ENCODE peak calls at places on chromosomes 5 and 9, in six cellular contexts. B, I, N, U, Q and M are unnamed samples.
A peak's percentile ranks its signal among the peaks of the same experiment; 100 is the strongest.

GRCh38 chr9:93810028-93810971 is 144.9 kb downstream of the BARX1 start:
- DNase-seq in U (no peak), N (peak; percentile 68), Q (no peak), I (no peak), B (no peak), M (no peak)

GRCh38 chr5:54288568-54289217 is 21.7 kb downstream of the ARL15 start:
- DNase-seq in I (no peak), Q (no peak), U (no peak), B (no peak), N (no peak), M (no peak)

GRCh38 chr9:136359774-136360718 is 3.5 kb downstream of the DNLZ start:
- DNase-seq in Q (no peak), U (no peak), I (no peak), B (no peak), N (no peak), M (no peak)

GRCh38 chr5:89584339-89584956 is 701.5 kb upstream of the MEF2C start:
- DNase-seq in N (no peak), U (peak; percentile 71), B (peak; percentile 65), I (no peak), Q (no peak), M (peak; percentile 50)

GRCh38 chr9:15501179-15501578 is 9.6 kb downstream of the PSIP1 start:
- DNase-seq in B (peak; percentile 21), Q (no peak), N (no peak), I (no peak), U (no peak), M (no peak)

GRCh38 chr9:83622814-83623633 is at the start of gene IDNK:
- DNase-seq in B (peak; percentile 51), I (peak; percentile 85), N (peak; percentile 94), Q (peak; percentile 77), U (peak; percentile 14), M (no peak)

GRCh38 chr5:72079288-72079687 is 28.0 kb upstream of the MAP1B start:
- DNase-seq in B (no peak), I (no peak), U (no peak), N (no peak), Q (no peak), M (no peak)

GRCh38 chr5:34941936-34942335 is 12.6 kb downstream of the DNAJC21 start:
- DNase-seq in Q (no peak), I (no peak), N (no peak), U (peak; percentile 13), B (no peak), M (no peak)

GRCh38 chr9:27460225-27461023 is 63.7 kb upstream of the IFNK start:
- DNase-seq in B (no peak), Q (peak; percentile 1), I (no peak), U (peak; percentile 56), N (no peak), M (no peak)

GRCh38 chr5:155726267-155726666 is 600.7 kb upstream of the SGCD start:
- DNase-seq in U (peak; percentile 2), B (peak; percentile 1), Q (no peak), I (no peak), N (no peak), M (no peak)

GRCh38 chr5:79837707-79838620 is 148.3 kb downstream of the CMYA5 start:
- DNase-seq in I (no peak), Q (no peak), B (no peak), N (no peak), U (no peak), M (no peak)

GRCh38 chr5:75584641-75585040 is 26.6 kb upstream of the ANKDD1B start:
- DNase-seq in N (no peak), Q (no peak), I (no peak), U (no peak), B (no peak), M (no peak)

GRCh38 chr5:111572561-111572960 is 60.2 kb upstream of the STARD4 start:
- DNase-seq in Q (no peak), I (no peak), B (no peak), N (no peak), U (no peak), M (no peak)

GRCh38 chr5:128674837-128675446 is 136.9 kb upstream of the FBN2 start:
- DNase-seq in I (peak; percentile 53), B (peak; percentile 59), U (peak; percentile 63), Q (peak; percentile 36), N (no peak), M (peak; percentile 11)

GRCh38 chr9:93064392-93065124 is 6.1 kb downstream of the SUSD3 start:
- DNase-seq in U (no peak), I (peak; percentile 45), N (peak; percentile 83), Q (peak; percentile 98), B (no peak), M (no peak)

GRCh38 chr9:86242012-86242411 is 17.4 kb downstream of the C9orf153 start:
- DNase-seq in B (no peak), U (no peak), Q (no peak), I (peak; percentile 38), N (no peak), M (no peak)

GRCh38 chr9:73259086-73259696 is 107.5 kb downstream of the ANXA1 start:
- DNase-seq in B (no peak), Q (no peak), U (no peak), N (no peak), I (no peak), M (no peak)
- TF ChIP-seq CTCF in B (no peak), Q (no peak), U (no peak), N (no peak), I (no peak), M (no peak)

GRCh38 chr5:139182528-139183296 is 15.5 kb downstream of the SIL1 start:
- DNase-seq in B (no peak), U (no peak), Q (no peak), I (no peak), N (no peak), M (no peak)

GRCh38 chr5:139178948-139179347 is 19.2 kb downstream of the SIL1 start:
- DNase-seq in Q (no peak), B (peak; percentile 30), N (no peak), U (peak; percentile 32), I (no peak), M (no peak)

GRCh38 chr5:139180850-139181785 is 17.1 kb downstream of the SIL1 start:
- DNase-seq in U (no peak), I (no peak), N (no peak), Q (no peak), B (peak; percentile 41), M (no peak)

GRCh38 chr5:139183502-139183901 is 14.7 kb downstream of the SIL1 start:
- DNase-seq in I (no peak), N (no peak), Q (no peak), B (no peak), U (no peak), M (no peak)

DNA sequence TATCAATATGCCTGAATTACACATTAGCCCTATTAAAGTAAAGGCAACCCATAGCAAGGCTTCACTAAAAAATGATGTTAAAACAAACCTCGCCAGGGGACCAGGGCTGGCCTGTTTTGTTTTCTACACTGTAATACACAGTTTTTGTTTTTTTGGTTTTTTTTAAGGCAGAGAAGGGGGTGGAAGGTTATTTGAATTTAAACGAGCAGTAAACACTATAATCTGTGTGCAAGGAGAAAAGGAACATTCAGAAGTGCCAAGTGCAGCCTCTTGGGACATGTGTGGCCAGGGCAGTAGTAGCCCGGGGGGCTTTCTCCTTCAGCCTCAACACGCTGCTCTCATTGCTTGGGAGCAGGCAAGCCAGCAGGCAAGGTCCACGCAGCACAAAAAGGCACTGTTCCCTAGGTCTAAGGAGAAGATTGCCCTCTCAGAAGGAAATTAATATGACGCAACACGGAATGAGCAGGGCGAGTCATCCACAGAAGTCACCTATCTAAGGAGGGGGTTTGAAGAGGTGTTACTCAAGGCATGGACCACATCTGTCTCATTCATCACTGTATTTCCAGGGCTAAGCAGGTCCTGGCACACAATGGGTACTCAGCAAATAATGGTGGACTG is 16.2 kb downstream of the SIL1 start:
- DNase-seq in Q (no peak), U (no peak), I (peak; percentile 34), N (no peak), B (peak; percentile 38), M (no peak)
- H3K4me3 ChIP-seq in Q (no peak overlapping the region), U (no peak overlapping the region), I (no peak overlapping the region), N (no peak overlapping the region), B (no peak overlapping the region), M (no peak overlapping the region)

GRCh38 chr9:118570076-118570475 is 799.2 kb downstream of the BRINP1 start:
- DNase-seq in N (no peak), I (no peak), B (no peak), U (no peak), Q (no peak), M (no peak)
- TF ChIP-seq CTCF in N (no peak), I (no peak), B (no peak), U (no peak), Q (no peak), M (no peak)

DNA sequence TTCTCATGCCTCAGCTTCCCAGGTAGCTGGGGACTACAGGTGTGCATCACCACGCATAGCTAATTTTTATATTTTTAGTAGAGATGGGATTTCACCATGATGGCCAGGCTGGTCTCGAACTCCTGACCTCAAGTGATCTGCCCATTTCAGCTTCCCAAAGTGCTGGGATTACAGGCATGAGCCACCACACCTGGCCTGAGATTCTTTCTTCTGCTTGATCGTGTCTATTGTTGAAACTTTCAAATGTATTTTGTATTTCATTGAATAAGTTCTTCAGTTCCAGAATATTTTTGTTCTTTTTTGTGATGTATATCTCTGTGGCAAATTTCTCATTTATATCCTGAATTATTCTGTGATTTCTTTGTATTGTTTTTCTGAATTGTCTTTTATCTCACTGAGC is 1063.3 kb upstream of the WWC1 start:
- DNase-seq in U (no peak), Q (no peak), N (no peak), B (no peak), I (no peak), M (no peak)
- H3K4me3 ChIP-seq in U (no peak overlapping the region), Q (no peak overlapping the region), N (no peak overlapping the region), B (no peak overlapping the region), I (no peak overlapping the region), M (no peak overlapping the region)

GRCh38 chr9:88307136-88307535 is 81.1 kb upstream of the SPIN1 start:
- DNase-seq in Q (no peak), B (no peak), U (no peak), N (no peak), I (no peak), M (no peak)
- TF ChIP-seq CTCF in Q (no peak), B (no peak), U (no peak), N (no peak), I (no peak), M (no peak)

DNA sequence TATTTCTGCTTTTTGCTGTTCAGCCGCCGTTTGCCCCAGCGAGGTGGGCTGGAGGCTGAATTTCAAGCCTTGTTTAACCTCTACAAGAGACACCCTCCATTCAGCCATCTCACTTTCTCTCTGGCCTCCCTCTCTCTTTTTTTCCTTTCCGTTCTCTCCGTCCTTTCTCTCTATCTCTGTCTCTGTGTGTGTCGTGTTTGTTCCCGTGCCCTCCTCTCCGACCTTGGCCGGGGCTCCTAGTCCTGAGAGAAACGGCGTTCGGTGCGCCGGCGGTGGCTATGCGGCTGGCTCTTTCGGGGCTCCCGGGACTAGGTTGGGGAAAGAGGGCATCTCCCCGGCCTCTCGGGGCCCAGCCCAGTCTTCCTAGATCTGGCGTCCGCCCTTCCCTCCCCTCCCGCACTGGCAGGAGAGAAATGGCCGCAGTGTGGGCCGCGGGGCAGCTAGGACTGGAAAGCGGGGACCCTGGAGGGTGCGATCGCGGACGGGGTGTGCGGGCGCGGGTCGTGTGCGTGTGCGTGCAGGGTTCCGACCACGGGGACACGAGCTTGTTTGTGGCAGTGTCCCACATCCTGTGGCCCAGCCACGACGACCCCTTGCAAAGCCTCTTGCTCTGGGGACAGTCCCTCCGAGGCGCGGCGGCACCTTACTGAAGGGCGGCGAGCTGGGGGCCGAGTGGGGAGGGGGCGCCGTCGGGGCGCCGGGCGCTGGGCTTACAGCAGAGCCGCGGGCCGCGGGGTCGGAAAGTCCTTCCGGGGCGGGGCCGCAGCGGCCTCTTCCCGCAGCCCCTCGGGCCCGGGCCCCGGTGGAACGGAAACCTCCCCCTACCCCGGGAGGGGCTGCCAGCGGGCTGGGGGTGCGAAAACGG is 5.7 kb downstream of the LHX2 start:
- DNase-seq in B (no peak), Q (no peak), I (no peak), N (no peak), U (no peak), M (no peak)
- H3K4me3 ChIP-seq in B (no peak overlapping the region), Q (no peak overlapping the region), I (no peak overlapping the region), N (no peak overlapping the region), U (no peak overlapping the region), M (peak overlapping the region; percentile 37)

GRCh38 chr5:25006734-25007133 is 362.0 kb upstream of the CDH10 start:
- DNase-seq in N (no peak), B (peak; percentile 3), U (no peak), Q (no peak), I (no peak), M (no peak)
- TF ChIP-seq CTCF in N (no peak), B (no peak), U (no peak), Q (peak; percentile 20), I (no peak), M (no peak)